ENCODE peak calls at places on chromosomes 1 and 21, in five cellular contexts. W is hepatocyte, O is fibroblast of lung, J is IMR-90, P is Panc1. M is an unnamed sample.

GRCh38 chr21:38807481-38807880 is 1.8 kb downstream of the ETS2 start:
- DNase-seq in W (no peak), O (no peak), J (no peak), P (no peak), M (no peak)

GRCh38 chr21:25094695-25095094 is 512.6 kb downstream of the MRPL39 start:
- DNase-seq in W (no peak), O (no peak), J (no peak), P (no peak), M (no peak)

GRCh38 chr1:58619286-58620054 is 42.4 kb upstream of the TACSTD2 start:
- DNase-seq in W (peak; percentile 27), O (no peak), J (no peak), P (no peak), M (no peak)

GRCh38 chr1:199490804-199491527 is 536.5 kb upstream of the NR5A2 start:
- DNase-seq in W (no peak), O (peak; percentile 89), J (peak; percentile 75), P (no peak), M (no peak)

GRCh38 chr1:59401581-59401980 is 104.7 kb downstream of the FGGY start:
- DNase-seq in W (no peak), O (no peak), J (peak; percentile 36), P (no peak), M (no peak)

GRCh38 chr1:213512316-213512715 is 461.3 kb downstream of the RPS6KC1 start:
- DNase-seq in W (no peak), O (no peak), J (no peak), P (no peak), M (no peak)

GRCh38 chr1:184791199-184791935 is 36.7 kb upstream of the EDEM3 start:
- DNase-seq in W (no peak), O (peak; percentile 69), J (peak; percentile 77), P (no peak), M (no peak)

GRCh38 chr1:239550178-239550577 is 163.8 kb downstream of the CHRM3 start:
- DNase-seq in W (no peak), O (peak; percentile 12), J (no peak), P (no peak), M (no peak)

GRCh38 chr1:239563680-239564079 is 177.3 kb downstream of the CHRM3 start:
- DNase-seq in W (no peak), O (no peak), J (no peak), P (no peak), M (no peak)

GRCh38 chr1:228646717-228647522 is 88.4 kb upstream of the RHOU start:
- DNase-seq in W (peak; percentile 56), O (peak; percentile 19), J (peak; percentile 39), P (peak; percentile 47), M (peak; percentile 45)

GRCh38 chr1:203197625-203198024 is 11.1 kb upstream of the CHI3L1 start:
- DNase-seq in W (peak; percentile 45), O (peak; percentile 94), J (peak; percentile 88), P (no peak), M (no peak)

GRCh38 chr1:214537872-214538473 is 13.4 kb downstream of the PTPN14 start:
- DNase-seq in W (no peak), O (no peak), J (no peak), P (no peak), M (no peak)

GRCh38 chr1:27656157-27656893 is 15.7 kb downstream of the IFI6 start:
- DNase-seq in W (no peak), O (peak; percentile 77), J (peak; percentile 77), P (no peak), M (peak; percentile 40)

GRCh38 chr1:161200421-161200991 is 1.7 kb upstream of the ADAMTS4 start:
- DNase-seq in W (no peak), O (no peak), J (no peak), P (no peak), M (no peak)

GRCh38 chr21:43916691-43917514 is 51.9 kb downstream of the AGPAT3 start:
- DNase-seq in W (no peak), O (no peak), J (peak; percentile 21), P (no peak), M (no peak)

GRCh38 chr1:74506311-74506710 is 6.1 kb downstream of the LRRC53 start:
- DNase-seq in W (no peak), O (no peak), J (no peak), P (no peak), M (no peak)

GRCh38 chr21:46000182-46000730 is 18.7 kb downstream of the COL6A1 start:
- DNase-seq in W (no peak), O (no peak), J (no peak), P (no peak), M (peak; percentile 15)

GRCh38 chr1:147735423-147735822 is 25.0 kb downstream of the GJA5 start:
- DNase-seq in W (no peak), O (no peak), J (no peak), P (no peak), M (no peak)

GRCh38 chr21:41359289-41359688 is 2.5 kb upstream of the MX2 start:
- DNase-seq in W (no peak), O (no peak), J (no peak), P (no peak), M (no peak)

GRCh38 chr1:167720965-167721616 is 691 bp upstream of the MPZL1 start:
- DNase-seq in W (peak; percentile 46), O (peak; percentile 63), J (peak; percentile 68), P (peak; percentile 66), M (peak; percentile 62)

GRCh38 chr1:72064301-72064700 is 218.0 kb downstream of the NEGR1 start:
- DNase-seq in W (no peak), O (no peak), J (no peak), P (no peak), M (no peak)

GRCh38 chr1:60831780-60832179 is 250.6 kb upstream of the NFIA start:
- DNase-seq in W (no peak), O (no peak), J (no peak), P (no peak), M (no peak)

GRCh38 chr1:4362314-4363044 is 291.9 kb upstream of the AJAP1 start:
- DNase-seq in W (no peak), O (no peak), J (no peak), P (no peak), M (no peak)

GRCh38 chr1:228898582-228898992 is 163.3 kb downstream of the RHOU start:
- DNase-seq in W (peak; percentile 34), O (no peak), J (no peak), P (no peak), M (no peak)

GRCh38 chr1:39567302-39567701 is 9.3 kb downstream of the PABPC4 start:
- DNase-seq in W (no peak), O (no peak), J (no peak), P (no peak), M (no peak)

GRCh38 chr1:227942021-227942715 is 5.6 kb downstream of the WNT9A start:
- DNase-seq in W (no peak), O (no peak), J (no peak), P (no peak), M (peak; percentile 12)

GRCh38 chr1:28509705-28510349 is 4.0 kb downstream of the RCC1 start:
- DNase-seq in W (no peak), O (peak; percentile 53), J (no peak), P (no peak), M (no peak)

GRCh38 chr1:159916240-159917051 is 8.9 kb downstream of the TAGLN2 start:
- DNase-seq in W (peak; percentile 80), O (peak; percentile 89), J (peak; percentile 91), P (peak; percentile 85), M (no peak)

GRCh38 chr1:32592953-32593352 is 53.7 kb downstream of the ZBTB8A start:
- DNase-seq in W (no peak), O (peak; percentile 48), J (peak; percentile 71), P (no peak), M (no peak)

GRCh38 chr1:237774246-237774645 is 116.5 kb downstream of the ZP4 start:
- DNase-seq in W (no peak), O (no peak), J (no peak), P (no peak), M (no peak)

GRCh38 chr1:116911166-116911553 is 1.4 kb downstream of the PTGFRN start:
- DNase-seq in W (no peak), O (no peak), J (no peak), P (no peak), M (no peak)
- H3K4me3 ChIP-seq in W (peak overlapping the region; percentile 85), O (no peak overlapping the region), J (no peak overlapping the region), P (no peak overlapping the region), M (peak overlapping the region; percentile 66)

DNA sequence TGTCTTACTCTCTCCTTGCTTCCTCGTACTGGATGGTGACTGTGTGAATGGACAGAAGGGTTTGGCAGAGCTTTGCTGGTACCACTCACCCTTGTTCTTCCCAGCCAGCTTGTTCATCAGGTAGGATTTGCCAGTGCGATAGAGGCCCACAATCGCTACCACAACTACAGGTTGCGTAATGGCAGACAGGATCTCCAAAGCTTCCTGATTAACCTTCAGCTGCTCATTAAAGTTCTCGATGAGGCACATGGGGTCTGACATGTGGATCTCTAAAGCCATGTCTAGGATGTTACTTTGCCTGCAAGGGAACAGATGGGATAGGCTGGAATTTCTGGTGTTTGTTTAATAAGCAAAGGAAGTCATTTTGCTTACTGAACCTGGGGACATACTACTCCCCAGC is 3.4 kb downstream of the GBP5 start:
- DNase-seq in W (no peak), O (no peak), J (no peak), P (no peak), M (no peak)
- H3K36me3 ChIP-seq in W (no peaks in the 10 kb centered on the region), O (no peaks in the 10 kb centered on the region), J (no peaks in the 10 kb centered on the region), P (no peaks in the 10 kb centered on the region), M (no peaks in the 10 kb centered on the region)

GRCh38 chr1:118371612-118372011 is 186.6 kb upstream of the SPAG17 start:
- DNase-seq in W (no peak), O (no peak), J (no peak), P (no peak), M (no peak)
- H3K9me3 ChIP-seq in W (no peaks in the 10 kb centered on the region), O (no peaks in the 10 kb centered on the region), J (no peaks in the 10 kb centered on the region), P (no peaks in the 10 kb centered on the region), M (no peaks in the 10 kb centered on the region)

DNA sequence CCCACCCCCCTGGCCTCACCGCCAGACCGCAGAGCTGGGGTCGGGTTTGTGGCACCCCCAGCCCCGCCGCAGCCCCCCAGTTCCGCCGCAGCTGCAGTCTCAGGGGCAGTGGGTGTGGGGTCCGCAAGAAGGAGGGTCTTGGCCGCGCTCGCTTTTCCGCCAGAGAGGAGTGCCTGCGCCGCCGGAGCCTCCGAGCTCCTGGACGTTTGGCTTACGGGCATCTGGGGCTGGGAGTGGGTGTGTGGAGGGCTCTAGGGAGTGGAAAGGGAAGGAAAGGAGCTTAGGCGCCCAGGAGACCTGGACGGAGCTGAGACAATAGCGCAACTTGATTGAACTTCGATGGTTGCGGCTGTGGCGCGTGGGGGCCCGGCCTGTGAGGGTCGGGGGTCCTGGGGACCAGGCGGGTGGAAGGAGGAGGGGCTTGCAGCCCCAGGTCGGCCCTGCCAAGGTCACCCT is 88.8 kb upstream of the IPO9 start:
- DNase-seq in W (peak; percentile 41), O (no peak), J (no peak), P (no peak), M (peak; percentile 39)
- H3K4me3 ChIP-seq in W (peak overlapping the region; percentile 99), O (peak overlapping the region; percentile 61), J (peak overlapping the region; percentile 36), P (peak overlapping the region; percentile 57), M (peak overlapping the region; percentile 94)

GRCh38 chr1:236552901-236553300 is 29.1 kb downstream of the LGALS8 start:
- DNase-seq in W (no peak), O (peak; percentile 1), J (no peak), P (no peak), M (no peak)
- H3K36me3 ChIP-seq in W (no peaks in the 10 kb centered on the region), O (peaks cover 11% of the 10 kb centered on the region), J (peaks cover 50% of the 10 kb centered on the region), P (peaks cover 74% of the 10 kb centered on the region), M (peaks cover 13% of the 10 kb centered on the region)

GRCh38 chr1:13435456-13435855 is 25.2 kb downstream of the PRAMEF20 start:
- DNase-seq in W (no peak), O (no peak), J (no peak), P (no peak), M (no peak)
- H3K9me3 ChIP-seq in W (no peaks in the 10 kb centered on the region), O (no peaks in the 10 kb centered on the region), J (peaks cover 23% of the 10 kb centered on the region), P (no peaks in the 10 kb centered on the region), M (no peaks in the 10 kb centered on the region)

GRCh38 chr1:47228644-47229030 is 3.4 kb downstream of the TAL1 start:
- DNase-seq in W (no peak), O (no peak), J (no peak), P (no peak), M (no peak)
- H3K4me3 ChIP-seq in W (no peak overlapping the region), O (no peak overlapping the region), J (no peak overlapping the region), P (no peak overlapping the region), M (no peak overlapping the region)

M was measured in colonic mucosa.